ENCODE peak calls at places on chromosomes 11 and 22, in seven cellular contexts. K is upper lobe of left lung; U is naive thymus-derived CD8-positive, alpha-beta T cell; E is NCI-H1048; I is stimulated activated CD4-positive, alpha-beta T cell treated with anti-CD3 and anti-CD28 coated beads, Interleukin-15, amount 100 ng/mL, for 24 hours; R is posterior cingulate gyrus; G is fibroblast of the conjunctiva. A is an unnamed sample.

GRCh38 chr11:132658696-132659095 is 873.6 kb downstream of the OPCML start:
- DNase-seq in K (no peak), U (no peak), E (no peak), I (no peak), R (no peak), G (no peak), A (no peak)

GRCh38 chr22:36858156-36858555 is 2.6 kb upstream of the NCF4 start:
- DNase-seq in K (no peak), U (no peak), E (no peak), I (no peak), R (no peak), G (no peak), A (no peak)

GRCh38 chr11:79087957-79088318 is 352.9 kb downstream of the TENM4 start:
- DNase-seq in K (no peak), U (no peak), E (no peak), I (no peak), R (no peak), G (no peak), A (no peak)

GRCh38 chr11:48164836-48165235 is 51.8 kb upstream of the OR4B1 start:
- DNase-seq in K (no peak), U (no peak), E (no peak), I (no peak), R (no peak), G (no peak), A (no peak)

GRCh38 chr11:114876231-114876630 is 197.9 kb downstream of the NXPE2 start:
- DNase-seq in K (no peak), U (no peak), E (no peak), I (no peak), R (no peak), G (no peak), A (no peak)

GRCh38 chr11:65425971-65426838 is 3.6 kb downstream of the NEAT1 start:
- DNase-seq in K (no peak), U (peak), E (no peak), I (peak), R (no peak), G (no peak), A (no peak)

GRCh38 chr11:2825886-2826678 is 59.5 kb downstream of the CDKN1C start:
- DNase-seq in K (peak), U (no peak), E (no peak), I (no peak), R (no peak), G (peak), A (peak)

GRCh38 chr11:22031791-22032190 is 161.1 kb upstream of the ANO5 start:
- DNase-seq in K (no peak), U (no peak), E (no peak), I (no peak), R (no peak), G (no peak), A (no peak)

GRCh38 chr11:119092880-119093665 is 8.4 kb downstream of the HMBS start:
- DNase-seq in K (no peak), U (no peak), E (no peak), I (no peak), R (no peak), G (no peak), A (no peak)

GRCh38 chr11:34266987-34267386 is 90.8 kb downstream of the ABTB2 start:
- DNase-seq in K (no peak), U (no peak), E (no peak), I (no peak), R (peak), G (no peak), A (no peak)

GRCh38 chr22:36773935-36774334 is 2.0 kb downstream of the IFT27 start:
- DNase-seq in K (no peak), U (peak), E (no peak), I (no peak), R (no peak), G (peak), A (no peak)

GRCh38 chr11:119107538-119108150 is 500 bp downstream of the C2CD2L start:
- DNase-seq in K (no peak), U (no peak), E (no peak), I (peak), R (no peak), G (no peak), A (no peak)

GRCh38 chr11:123122341-123122740 is 60.4 kb upstream of the HSPA8 start:
- DNase-seq in K (no peak), U (no peak), E (no peak), I (no peak), R (no peak), G (no peak), A (no peak)

GRCh38 chr11:575324-575995 is 810 bp upstream of the PHRF1 start:
- DNase-seq in K (no peak), U (no peak), E (peak), I (no peak), R (no peak), G (no peak), A (no peak)

GRCh38 chr11:28770806-28771205 is 662.6 kb downstream of the METTL15 start:
- DNase-seq in K (no peak), U (no peak), E (no peak), I (no peak), R (no peak), G (no peak), A (no peak)

GRCh38 chr11:118938491-118939411 is 13.0 kb upstream of the BCL9L start:
- DNase-seq in K (no peak), U (no peak), E (no peak), I (no peak), R (no peak), G (no peak), A (no peak)

GRCh38 chr22:25827415-25827814 is 85.4 kb downstream of the MYO18B start:
- DNase-seq in K (no peak), U (no peak), E (no peak), I (no peak), R (peak), G (no peak), A (no peak)

GRCh38 chr22:45344339-45344738 is 34.6 kb downstream of the FAM118A start:
- DNase-seq in K (no peak), U (no peak), E (no peak), I (no peak), R (no peak), G (no peak), A (no peak)

GRCh38 chr11:44811841-44812448 is 85.2 kb downstream of the TSPAN18 start:
- DNase-seq in K (no peak), U (no peak), E (no peak), I (no peak), R (no peak), G (no peak), A (no peak)

GRCh38 chr11:120807414-120808150 is 216.3 kb upstream of the TBCEL start:
- DNase-seq in K (no peak), U (no peak), E (no peak), I (no peak), R (no peak), G (peak), A (peak)

GRCh38 chr11:70696076-70696475 is 297.7 kb downstream of the CTTN start:
- DNase-seq in K (no peak), U (no peak), E (no peak), I (no peak), R (no peak), G (no peak), A (no peak)

GRCh38 chr22:24506802-24507438 is 11.8 kb downstream of the UPB1 start:
- DNase-seq in K (no peak), U (no peak), E (no peak), I (no peak), R (no peak), G (no peak), A (no peak)

GRCh38 chr11:26333906-26334305 is 2.0 kb downstream of the ANO3 start:
- DNase-seq in K (no peak), U (no peak), E (no peak), I (no peak), R (no peak), G (peak), A (no peak)

GRCh38 chr11:128341767-128342318 is 245.5 kb downstream of the ETS1 start:
- DNase-seq in K (no peak), U (peak), E (no peak), I (no peak), R (no peak), G (no peak), A (no peak)

GRCh38 chr11:201936-202335 is 5.3 kb downstream of the BET1L start:
- DNase-seq in K (no peak), U (no peak), E (no peak), I (no peak), R (no peak), G (no peak), A (no peak)

GRCh38 chr22:40043086-40043485 is 48.3 kb downstream of the FAM83F start:
- DNase-seq in K (no peak), U (no peak), E (peak), I (no peak), R (no peak), G (peak), A (no peak)

GRCh38 chr11:110091995-110092576 is 1.1 kb upstream of the ZC3H12C start:
- DNase-seq in K (no peak), U (no peak), E (no peak), I (no peak), R (peak), G (no peak), A (no peak)

GRCh38 chr11:59689015-59689414 is 20.2 kb upstream of the PATL1 start:
- DNase-seq in K (no peak), U (no peak), E (no peak), I (no peak), R (no peak), G (no peak), A (no peak)

GRCh38 chr22:23192133-23192532 is 11.8 kb downstream of the BCR start:
- DNase-seq in K (no peak), U (no peak), E (no peak), I (no peak), R (no peak), G (no peak), A (no peak)

GRCh38 chr11:9601041-9601875 is 27.8 kb downstream of the WEE1 start:
- DNase-seq in K (no peak), U (peak), E (no peak), I (peak), R (peak), G (no peak), A (peak)

GRCh38 chr11:71246559-71246958 is 5.8 kb downstream of the SHANK2 start:
- DNase-seq in K (no peak), U (no peak), E (no peak), I (no peak), R (no peak), G (no peak), A (peak)

GRCh38 chr11:117597083-117597482 is 199.9 kb downstream of the DSCAML1 start:
- DNase-seq in K (no peak), U (peak), E (peak), I (peak), R (no peak), G (no peak), A (peak)

GRCh38 chr11:65506770-65507485 is 8.1 kb downstream of the MALAT1 start:
- DNase-seq in K (no peak), U (no peak), E (no peak), I (peak), R (no peak), G (no peak), A (no peak)

A was measured in NT2/D1.